ENCODE peak calls at places on chromosomes 11 and 22, in four cellular contexts. A, W, V and X are unnamed samples.

GRCh38 chr22:49608228-49608627 is 219.4 kb downstream of the BRD1 start:
- DNase-seq in A (no peak), V (peak), W (no peak), X (no peak)

GRCh38 chr11:3841426-3842304 is 906 bp upstream of the RHOG start:
- DNase-seq in W (peak), V (peak), A (peak), X (peak)

GRCh38 chr11:75560644-75561043 is 1.4 kb upstream of the SERPINH1 start:
- DNase-seq in V (no peak), W (no peak), A (no peak), X (no peak)

GRCh38 chr11:133714471-133715375 is 130.6 kb downstream of the SPATA19 start:
- DNase-seq in W (no peak), V (no peak), A (no peak), X (no peak)

GRCh38 chr22:50304528-50305392 is 2.7 kb downstream of the PLXNB2 start:
- DNase-seq in A (peak), W (no peak), V (no peak), X (no peak)

GRCh38 chr11:130916910-130917309 is 631 bp upstream of the SNX19 start:
- DNase-seq in V (no peak), A (no peak), W (no peak), X (no peak)

GRCh38 chr11:76657139-76657823 is 13.3 kb downstream of the LRRC32 start:
- DNase-seq in V (no peak), W (no peak), A (no peak), X (no peak)

GRCh38 chr11:1308745-1309497 is 511 bp downstream of the TOLLIP start:
- DNase-seq in A (no peak), V (no peak), W (no peak), X (no peak)

GRCh38 chr22:49967333-49968241 is 7.0 kb downstream of the PIM3 start:
- DNase-seq in A (no peak), W (no peak), V (peak), X (no peak)

GRCh38 chr11:86015699-86016098 is 53.2 kb downstream of the PICALM start:
- DNase-seq in A (no peak), V (no peak), W (no peak), X (no peak)

GRCh38 chr11:125435461-125436238 is 60.4 kb downstream of the FEZ1 start:
- DNase-seq in V (no peak), W (no peak), A (no peak), X (no peak)

GRCh38 chr11:110199184-110199981 is 97.0 kb downstream of the RDX start:
- DNase-seq in V (peak), W (no peak), A (no peak), X (no peak)

GRCh38 chr11:36033082-36033751 is 89.4 kb downstream of the LDLRAD3 start:
- DNase-seq in W (no peak), A (no peak), V (no peak), X (no peak)

GRCh38 chr11:16986434-16987204 is 27.6 kb downstream of the PLEKHA7 start:
- DNase-seq in V (peak), A (peak), W (peak), X (no peak)

GRCh38 chr22:42612336-42612735 is 2.3 kb downstream of the POLDIP3 start:
- DNase-seq in A (no peak), W (no peak), V (no peak), X (no peak)

GRCh38 chr11:108498046-108498815 is at the start of gene POGLUT3:
- DNase-seq in W (peak), V (peak), A (no peak), X (no peak)

GRCh38 chr11:126702165-126702738 is 298.3 kb downstream of the KIRREL3 start:
- DNase-seq in V (no peak), W (no peak), A (no peak), X (no peak)

GRCh38 chr22:50621491-50621880 is 6.5 kb downstream of the ARSA start:
- DNase-seq in A (no peak), W (peak), V (no peak), X (no peak)

GRCh38 chr22:46833228-46833627 is 70.8 kb downstream of the TBC1D22A start:
- DNase-seq in V (no peak), W (no peak), A (no peak), X (no peak)

GRCh38 chr22:43207386-43207785 is 20.5 kb upstream of the TTLL12 start:
- DNase-seq in V (no peak), W (no peak), A (no peak), X (no peak)

GRCh38 chr11:44627911-44628729 is 62.7 kb downstream of the CD82 start:
- DNase-seq in W (no peak), A (peak), V (peak), X (no peak)

GRCh38 chr11:63767415-63768231 is 952 bp downstream of the ZFTA start:
- DNase-seq in W (peak), A (peak), V (peak), X (peak)

GRCh38 chr11:124114942-124115781 is at the start of gene VWA5A:
- DNase-seq in W (peak), V (peak), A (peak), X (peak)

GRCh38 chr11:94749367-94749766 is 18.8 kb upstream of the AMOTL1 start:
- DNase-seq in A (peak), V (no peak), W (no peak), X (no peak)

GRCh38 chr22:19429950-19430889 is 1.3 kb downstream of the HIRA start:
- DNase-seq in W (peak), A (peak), V (peak), X (no peak)

GRCh38 chr11:62444271-62444833 is 25.5 kb downstream of the SCGB1A1 start:
- DNase-seq in A (no peak), W (peak), V (no peak), X (no peak)

GRCh38 chr22:24094966-24095365 is 83.9 kb downstream of the CABIN1 start:
- DNase-seq in A (no peak), V (peak), W (no peak), X (no peak)

GRCh38 chr22:19998232-19998951 is 18.2 kb downstream of the ARVCF start:
- DNase-seq in W (no peak), V (peak), A (no peak), X (no peak)

GRCh38 chr22:30782613-30783012 is 87.9 kb downstream of the OSBP2 start:
- DNase-seq in W (no peak), V (no peak), A (no peak), X (no peak)

GRCh38 chr11:129045150-129045549 is 102.5 kb upstream of the TP53AIP1 start:
- DNase-seq in W (no peak), V (no peak), A (no peak), X (no peak)

GRCh38 chr11:89625171-89625570 is 84.9 kb upstream of the TRIM77 start:
- DNase-seq in V (no peak), A (no peak), W (no peak), X (no peak)

GRCh38 chr22:46563381-46564083 is 26.1 kb upstream of the CELSR1 start:
- DNase-seq in A (peak), W (peak), V (peak), X (no peak)

GRCh38 chr11:123030517-123030916 is 31.4 kb downstream of the HSPA8 start:
- DNase-seq in V (no peak), A (no peak), W (no peak), X (no peak)

GRCh38 chr11:1480191-1480554 is 6.4 kb downstream of the MOB2 start:
- DNase-seq in A (no peak), W (no peak), V (peak), X (no peak)